ENCODE peak calls at places on chromosomes 3 and 15, in eight cellular contexts. O, B, D, Y, E, V, R and G are unnamed samples.

GRCh38 chr3:94716326-94717018 is 653.6 kb downstream of the NSUN3 start:
- DNase-seq in O (no peak), B (no peak), D (no peak), Y (no peak), E (no peak), V (no peak), R (no peak), G (no peak)

GRCh38 chr3:37887824-37888223 is 26.1 kb downstream of the CTDSPL start:
- DNase-seq in O (no peak), B (no peak), D (no peak), Y (no peak), E (no peak), V (no peak), R (no peak), G (no peak)

GRCh38 chr3:23740517-23741402 is 65.0 kb upstream of the UBE2E1 start:
- DNase-seq in O (peak), B (no peak), D (no peak), Y (peak), E (peak), V (no peak), R (no peak), G (no peak)

GRCh38 chr15:37101634-37102314 is 1.4 kb upstream of the MEIS2 start:
- DNase-seq in O (peak), B (peak), D (peak), Y (peak), E (no peak), V (no peak), R (peak), G (no peak)

GRCh38 chr3:101676219-101676764 is 640 bp downstream of the ZBTB11 start:
- DNase-seq in O (peak), B (no peak), D (no peak), Y (peak), E (peak), V (peak), R (peak), G (peak)

GRCh38 chr3:67957268-67957667 is 302.9 kb upstream of the SUCLG2 start:
- DNase-seq in O (no peak), B (no peak), D (no peak), Y (no peak), E (no peak), V (no peak), R (no peak), G (no peak)

GRCh38 chr3:178443634-178444033 is 92.6 kb upstream of the KCNMB2 start:
- DNase-seq in O (no peak), B (peak), D (no peak), Y (peak), E (no peak), V (no peak), R (no peak), G (no peak)

GRCh38 chr3:16053794-16054193 is 120.7 kb upstream of the GALNT15 start:
- DNase-seq in O (no peak), B (no peak), D (no peak), Y (no peak), E (no peak), V (no peak), R (no peak), G (no peak)

GRCh38 chr15:93019091-93019490 is 69.9 kb downstream of the RGMA start:
- DNase-seq in O (no peak), B (no peak), D (no peak), Y (no peak), E (no peak), V (no peak), R (no peak), G (no peak)

GRCh38 chr3:167740961-167741587 is 5.6 kb downstream of the SERPINI1 start:
- DNase-seq in O (peak), B (peak), D (peak), Y (peak), E (peak), V (peak), R (no peak), G (peak)

GRCh38 chr3:142586803-142587406 is 8.4 kb upstream of the ATR start:
- DNase-seq in O (peak), B (peak), D (no peak), Y (peak), E (peak), V (peak), R (no peak), G (peak)

GRCh38 chr3:106447902-106448301 is 579.1 kb upstream of the CBLB start:
- DNase-seq in O (no peak), B (no peak), D (no peak), Y (no peak), E (no peak), V (no peak), R (no peak), G (no peak)

GRCh38 chr15:63231717-63232116 is 42.3 kb downstream of the RAB8B start:
- DNase-seq in O (no peak), B (no peak), D (no peak), Y (peak), E (no peak), V (no peak), R (no peak), G (no peak)

GRCh38 chr3:16264174-16264707 is 502 bp downstream of the DPH3 start:
- DNase-seq in O (no peak), B (no peak), D (no peak), Y (no peak), E (no peak), V (no peak), R (no peak), G (no peak)

GRCh38 chr3:52528596-52529375 is 4.9 kb downstream of the NT5DC2 start:
- DNase-seq in O (no peak), B (no peak), D (no peak), Y (no peak), E (no peak), V (no peak), R (peak), G (no peak)

GRCh38 chr15:45116006-45116481 is 1.9 kb downstream of the DUOXA2 start:
- DNase-seq in O (no peak), B (no peak), D (no peak), Y (no peak), E (no peak), V (no peak), R (no peak), G (no peak)

GRCh38 chr3:198107840-198108734 is 148.1 kb downstream of the LMLN start:
- DNase-seq in O (no peak), B (no peak), D (no peak), Y (no peak), E (no peak), V (no peak), R (no peak), G (no peak)

GRCh38 chr15:98292442-98293240 is 332.1 kb downstream of the ARRDC4 start:
- DNase-seq in O (peak), B (no peak), D (no peak), Y (peak), E (peak), V (no peak), R (peak), G (no peak)

GRCh38 chr3:184426691-184427141 is 46.9 kb downstream of the CHRD start:
- DNase-seq in O (no peak), B (no peak), D (no peak), Y (no peak), E (no peak), V (no peak), R (no peak), G (no peak)

GRCh38 chr3:164060923-164061322 is 1017.4 kb downstream of the SI start:
- DNase-seq in O (no peak), B (no peak), D (no peak), Y (no peak), E (no peak), V (no peak), R (no peak), G (no peak)

GRCh38 chr3:178367817-178368617 is 168.2 kb upstream of the KCNMB2 start:
- DNase-seq in O (no peak), B (peak), D (no peak), Y (peak), E (no peak), V (no peak), R (no peak), G (no peak)

GRCh38 chr3:129119365-129120100 is 2.1 kb downstream of the RAB43 start:
- DNase-seq in O (no peak), B (no peak), D (no peak), Y (no peak), E (no peak), V (peak), R (no peak), G (no peak)

GRCh38 chr3:43153189-43154083 is 47.6 kb upstream of the POMGNT2 start:
- DNase-seq in O (peak), B (peak), D (no peak), Y (peak), E (no peak), V (no peak), R (peak), G (no peak)

GRCh38 chr15:81023483-81024264 is 23.0 kb downstream of the TLNRD1 start:
- DNase-seq in O (peak), B (no peak), D (no peak), Y (peak), E (no peak), V (no peak), R (peak), G (no peak)

GRCh38 chr3:119524931-119525662 is 26.8 kb downstream of the TIMMDC1 start:
- DNase-seq in O (peak), B (no peak), D (no peak), Y (peak), E (no peak), V (no peak), R (no peak), G (no peak)

GRCh38 chr15:71051539-71051938 is 63.7 kb upstream of the THSD4 start:
- DNase-seq in O (peak), B (no peak), D (no peak), Y (peak), E (no peak), V (no peak), R (no peak), G (no peak)

GRCh38 chr15:70357453-70357852 is 259.7 kb upstream of the TLE3 start:
- DNase-seq in O (no peak), B (no peak), D (no peak), Y (no peak), E (no peak), V (no peak), R (no peak), G (no peak)

GRCh38 chr3:123442125-123442524 is 6.8 kb downstream of the ADCY5 start:
- DNase-seq in O (no peak), B (no peak), D (no peak), Y (no peak), E (no peak), V (no peak), R (no peak), G (no peak)

GRCh38 chr3:172367205-172368105 is 80.8 kb downstream of the GHSR start:
- DNase-seq in O (no peak), B (no peak), D (no peak), Y (peak), E (no peak), V (no peak), R (no peak), G (no peak)

GRCh38 chr3:134911611-134912604 is 116.8 kb downstream of the EPHB1 start:
- DNase-seq in O (no peak), B (no peak), D (no peak), Y (no peak), E (no peak), V (no peak), R (no peak), G (no peak)

GRCh38 chr3:146241523-146242240 is 9.2 kb downstream of the PLSCR4 start:
- DNase-seq in O (peak), B (no peak), D (no peak), Y (peak), E (no peak), V (no peak), R (no peak), G (no peak)

GRCh38 chr15:94164202-94164807 is 67.1 kb upstream of the MCTP2 start:
- DNase-seq in O (peak), B (peak), D (peak), Y (peak), E (peak), V (peak), R (no peak), G (peak)

GRCh38 chr3:79249701-79250100 is 518.1 kb downstream of the ROBO1 start:
- DNase-seq in O (no peak), B (no peak), D (no peak), Y (no peak), E (no peak), V (no peak), R (no peak), G (no peak)

GRCh38 chr3:13219902-13220296 is 146.7 kb upstream of the IQSEC1 start:
- DNase-seq in O (no peak), B (no peak), D (no peak), Y (no peak), E (no peak), V (no peak), R (peak), G (no peak)